ENCODE peak calls at places on chromosomes 12 and 14, in four cellular contexts. T, H, E and N are unnamed samples.

GRCh38 chr14:103084021-103084919 is at the start of gene LBHD2:
- DNase-seq in T (peak), H (no peak), E (no peak), N (peak)

GRCh38 chr12:112617191-112617505 is 174.4 kb upstream of the RPH3A start:
- DNase-seq in T (no peak), H (no peak), E (no peak), N (peak)

GRCh38 chr14:24379907-24380746 is 12.1 kb downstream of the NFATC4 start:
- DNase-seq in T (no peak), H (no peak), E (no peak), N (no peak)

GRCh38 chr12:109695961-109696461 is 17.6 kb upstream of the FAM222A start:
- DNase-seq in T (no peak), H (no peak), E (peak), N (no peak)

GRCh38 chr12:64890873-64891468 is 66.5 kb downstream of the TBC1D30 start:
- DNase-seq in T (peak), H (no peak), E (peak), N (no peak)

GRCh38 chr12:111645433-111645832 is 40.3 kb downstream of the BRAP start:
- DNase-seq in T (no peak), H (no peak), E (no peak), N (no peak)

GRCh38 chr14:52917732-52918131 is 33.1 kb downstream of the FERMT2 start:
- DNase-seq in T (no peak), H (no peak), E (no peak), N (no peak)

GRCh38 chr14:38278035-38278434 is 22.1 kb upstream of the CLEC14A start:
- DNase-seq in T (no peak), H (no peak), E (no peak), N (no peak)

GRCh38 chr14:77023001-77023996 is 5.2 kb downstream of the IRF2BPL start:
- DNase-seq in T (peak), H (no peak), E (no peak), N (peak)

GRCh38 chr12:53726342-53726741 is 910 bp downstream of the CALCOCO1 start:
- DNase-seq in T (no peak), H (no peak), E (peak), N (no peak)

GRCh38 chr12:12718382-12718761 is 1.2 kb downstream of the CDKN1B start:
- DNase-seq in T (no peak), H (no peak), E (no peak), N (no peak)

DNA sequence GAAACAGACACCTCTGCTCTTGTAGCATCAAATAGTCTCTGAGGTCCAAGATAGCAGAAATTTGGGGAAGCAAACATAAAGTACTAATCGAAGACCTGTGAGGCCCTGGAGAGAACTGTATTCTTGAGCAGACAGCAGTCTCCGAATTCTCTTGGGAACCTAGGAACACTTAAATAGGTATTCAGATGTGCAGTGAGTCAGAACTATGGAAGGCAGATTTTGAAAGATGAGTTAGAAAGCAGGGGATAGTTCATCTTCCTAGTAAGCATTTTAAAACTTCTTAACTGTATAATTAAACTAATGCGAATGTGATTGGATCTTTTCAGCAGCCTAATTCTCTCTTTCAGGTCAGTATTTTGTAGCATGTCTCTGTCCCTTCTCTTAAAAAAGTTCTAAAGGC is 30.6 kb downstream of the NAA30 start:
- DNase-seq in T (no peak), H (no peak), E (no peak), N (no peak)
- TF ChIP-seq USF1 in T (no peak), H (no peak), E (no peak), N (no peak)

GRCh38 chr14:104439625-104440024 is 139.9 kb upstream of the C14orf180 start:
- DNase-seq in T (no peak), H (no peak), E (no peak), N (no peak)

GRCh38 chr14:104442611-104443390 is 136.8 kb upstream of the C14orf180 start:
- DNase-seq in T (peak), H (no peak), E (no peak), N (no peak)

GRCh38 chr14:104440297-104440956 is 139.1 kb upstream of the C14orf180 start:
- DNase-seq in T (no peak), H (no peak), E (no peak), N (no peak)

GRCh38 chr14:104442107-104442551 is 137.4 kb upstream of the C14orf180 start:
- DNase-seq in T (peak), H (no peak), E (no peak), N (no peak)

GRCh38 chr14:104441275-104442106 is 138.1 kb upstream of the C14orf180 start:
- DNase-seq in T (peak), H (no peak), E (no peak), N (no peak)
- TF ChIP-seq USF1 in T (no peak), H (no peak), E (no peak), N (no peak)

GRCh38 chr14:80300351-80300750 is 89.0 kb upstream of the DIO2 start:
- DNase-seq in T (no peak), H (no peak), E (no peak), N (no peak)

GRCh38 chr14:80298491-80299017 is 87.2 kb upstream of the DIO2 start:
- DNase-seq in T (no peak), H (no peak), E (no peak), N (no peak)

DNA sequence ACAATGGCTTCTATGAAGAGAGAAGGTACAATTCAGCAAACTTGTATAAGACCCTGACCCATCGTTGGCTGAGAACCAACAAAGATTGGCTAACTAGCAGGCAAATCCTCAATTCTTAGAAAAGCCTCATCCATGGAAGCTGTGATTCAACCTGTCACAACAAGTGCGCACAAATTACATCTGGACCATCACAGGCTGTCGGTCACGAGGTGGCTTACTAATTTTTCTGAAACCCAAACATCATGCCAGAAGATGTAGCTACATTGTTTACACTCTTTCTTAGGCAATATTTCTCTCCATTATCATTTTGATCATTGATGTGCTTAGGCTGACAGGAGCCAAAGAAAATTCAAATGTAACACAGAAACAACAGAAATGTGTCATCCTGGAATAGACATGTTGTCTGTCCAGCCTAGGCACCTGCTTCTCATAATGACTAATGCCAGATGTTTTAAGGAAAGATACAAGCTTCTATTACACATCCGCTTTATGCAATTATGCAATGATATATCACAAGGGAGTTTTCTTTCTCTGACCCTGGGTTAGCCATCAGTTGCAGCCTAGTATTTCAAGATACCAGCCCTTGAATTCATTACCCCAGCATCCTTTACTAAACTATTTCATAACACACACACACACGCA is 92.9 kb upstream of the DIO2 start:
- DNase-seq in T (no peak), H (no peak), E (no peak), N (no peak)
- TF ChIP-seq USF1 in T (no peak), H (no peak), E (no peak), N (no peak)

DNA sequence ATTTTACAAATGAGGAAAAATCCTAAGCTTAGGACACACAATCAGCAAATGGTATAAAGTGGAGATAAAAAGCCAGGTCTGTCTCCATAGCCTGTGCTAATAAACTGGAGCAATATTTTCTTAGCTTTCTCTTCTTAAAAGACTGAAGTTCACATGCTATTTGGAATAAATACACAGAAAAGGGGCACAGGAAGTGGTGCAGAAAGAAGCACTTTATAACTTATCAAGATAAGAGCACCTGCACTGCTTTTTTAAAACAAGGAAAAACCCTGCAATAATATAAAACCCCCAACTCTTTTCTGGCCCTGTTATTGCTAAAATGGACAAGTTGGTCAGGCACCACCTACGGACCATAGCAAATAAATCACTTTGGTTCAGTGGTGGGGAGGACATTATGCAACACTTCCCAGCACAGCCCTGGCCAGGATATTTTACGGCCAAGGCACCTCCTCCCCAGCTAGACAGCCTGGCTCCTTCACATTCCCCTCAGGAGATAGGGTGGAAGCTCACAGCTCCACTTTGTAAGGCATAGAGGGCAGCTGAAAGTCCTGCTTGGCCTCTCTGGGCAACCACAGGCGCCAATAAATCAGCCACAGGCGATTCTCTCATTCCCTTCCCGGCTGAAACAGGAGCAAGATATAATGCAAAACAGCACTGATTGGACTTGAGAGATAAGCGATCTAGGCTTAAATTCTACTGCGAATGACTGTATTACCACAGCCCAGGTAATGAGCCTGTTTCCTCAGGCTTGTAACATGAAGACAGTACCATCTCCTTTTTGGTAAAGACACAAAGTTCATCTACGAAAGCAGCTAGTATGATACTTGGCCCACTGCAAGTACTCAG is 2.1 kb downstream of the ZBTB25 start:
- DNase-seq in T (peak), H (no peak), E (peak), N (no peak)
- TF ChIP-seq USF1 in T (no peak), H (no peak), E (no peak), N (no peak)

GRCh38 chr12:80862606-80863005 is 75.1 kb downstream of the LIN7A start:
- DNase-seq in T (no peak), H (no peak), E (no peak), N (no peak)
- TF ChIP-seq USF1 in T (no peak), H (no peak), E (no peak), N (no peak)

GRCh38 chr12:50988051-50988450 is 35.7 kb downstream of the HIGD1C start:
- DNase-seq in T (no peak), H (no peak), E (no peak), N (no peak)
- TF ChIP-seq USF1 in T (no peak), H (no peak), E (no peak), N (no peak)

GRCh38 chr12:65956056-65956738 is 131.9 kb downstream of the HMGA2 start:
- DNase-seq in T (no peak), H (no peak), E (no peak), N (no peak)
- TF ChIP-seq USF1 in T (no peak), H (no peak), E (no peak), N (no peak)

DNA sequence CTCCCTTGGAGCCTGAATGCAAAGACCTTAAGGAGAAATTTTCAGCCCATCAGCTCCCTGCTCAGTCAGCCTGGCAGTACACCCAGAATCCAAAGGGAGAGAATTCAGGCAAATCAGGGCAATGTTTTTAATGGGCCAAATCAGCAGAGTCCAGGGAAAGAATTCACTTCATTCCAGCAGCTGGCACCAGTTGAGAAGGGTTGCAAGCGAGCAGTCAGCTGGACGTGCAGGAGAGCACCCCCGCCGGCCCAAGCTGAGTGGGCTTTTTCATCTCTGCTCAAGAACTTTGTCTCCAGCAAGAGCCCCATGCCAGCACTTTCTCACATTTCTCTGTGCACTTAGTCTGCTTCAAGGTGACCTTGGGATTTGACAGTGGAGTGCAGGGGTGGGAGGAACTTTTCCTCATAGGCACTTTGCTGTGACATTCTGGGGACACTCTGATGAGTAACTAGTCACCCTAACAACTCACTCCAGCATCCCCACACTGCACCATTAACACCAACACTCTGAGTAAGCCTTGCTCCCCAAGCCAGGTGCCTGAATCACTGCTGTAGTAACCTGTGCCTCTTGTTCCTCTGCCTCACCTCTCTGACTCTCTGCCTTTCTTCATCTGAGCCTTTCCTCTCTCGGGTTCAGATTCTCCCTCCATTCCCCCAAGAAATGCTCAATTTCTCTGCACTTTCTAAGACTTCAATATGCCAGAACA is 2.2 kb downstream of the ENDOU start:
- DNase-seq in T (no peak), H (no peak), E (no peak), N (no peak)
- TF ChIP-seq USF1 in T (no peak), H (no peak), E (no peak), N (no peak)

GRCh38 chr12:106776897-106777296 is 2.4 kb downstream of the RIC8B start:
- DNase-seq in T (no peak), H (no peak), E (no peak), N (no peak)

GRCh38 chr12:106773945-106774807 is at the start of gene RIC8B:
- DNase-seq in T (peak), H (peak), E (peak), N (peak)

GRCh38 chr12:106773286-106773685 is 1.2 kb upstream of the RIC8B start:
- DNase-seq in T (peak), H (no peak), E (peak), N (no peak)

GRCh38 chr12:106771425-106771824 is 3.1 kb upstream of the RIC8B start:
- DNase-seq in T (no peak), H (no peak), E (no peak), N (no peak)

GRCh38 chr12:106774808-106775524 is 484 bp downstream of the RIC8B start:
- DNase-seq in T (peak), H (no peak), E (no peak), N (no peak)
- TF ChIP-seq USF1 in T (no peak), H (no peak), E (no peak), N (no peak)

GRCh38 chr12:45598761-45599160 is 130.7 kb upstream of the ARID2 start:
- DNase-seq in T (no peak), H (no peak), E (no peak), N (no peak)

GRCh38 chr12:45599196-45599595 is 130.3 kb upstream of the ARID2 start:
- DNase-seq in T (no peak), H (no peak), E (no peak), N (no peak)

GRCh38 chr12:45605624-45606023 is 123.9 kb upstream of the ARID2 start:
- DNase-seq in T (no peak), H (no peak), E (no peak), N (no peak)

GRCh38 chr12:45601390-45601789 is 128.1 kb upstream of the ARID2 start:
- DNase-seq in T (no peak), H (no peak), E (no peak), N (no peak)

DNA sequence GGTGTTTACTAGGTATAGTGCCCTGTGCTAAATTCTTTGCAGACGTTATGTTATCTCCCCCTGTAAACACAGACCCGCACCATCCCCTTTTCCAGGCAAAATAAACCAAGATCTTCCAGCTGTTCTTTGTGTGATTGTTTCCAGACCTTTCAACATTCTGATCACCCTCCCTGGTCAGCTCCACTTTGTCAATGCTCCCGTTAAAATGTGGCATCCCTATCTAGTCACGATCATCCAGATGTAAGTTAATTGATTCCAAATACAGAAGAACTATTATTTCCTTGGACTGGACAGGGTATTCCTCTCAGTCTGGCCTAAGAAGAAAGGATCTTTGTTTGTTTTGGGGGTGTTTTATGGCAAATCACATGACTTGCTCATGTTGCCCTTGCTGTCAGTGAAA is 127.6 kb upstream of the ARID2 start:
- DNase-seq in T (peak), H (no peak), E (no peak), N (no peak)
- TF ChIP-seq USF1 in T (no peak), H (no peak), E (no peak), N (no peak)